ENCODE peak calls at places on chromosomes 4 and X, in six cellular contexts. D is fibroblast of mammary gland, Z is sigmoid colon, P is heart left ventricle, J is GM13976, F is fibroblast of the aortic adventitia. Y is an unnamed sample.

GRCh38 chr4:76326515-76326914 is 20.0 kb downstream of the STBD1 start:
- DNase-seq in F (no peak), Z (no peak), P (no peak), J (no peak), D (no peak), Y (no peak)

GRCh38 chrX:123274796-123275195 is 90.7 kb downstream of the GRIA3 start:
- DNase-seq in P (no peak), F (peak), Z (no peak), J (no peak), D (no peak), Y (no peak)

GRCh38 chr4:8351931-8352367 is 82.4 kb downstream of the HTRA3 start:
- DNase-seq in Z (peak), F (peak), D (peak), P (no peak), J (no peak), Y (no peak)

GRCh38 chr4:182286035-182286434 is 42.8 kb downstream of the TENM3 start:
- DNase-seq in P (no peak), J (no peak), Z (no peak), D (peak), F (peak), Y (peak)

GRCh38 chrX:40154853-40155616 is 57.3 kb upstream of the BCOR start:
- DNase-seq in P (peak), F (peak), J (peak), D (peak), Z (peak), Y (no peak)

GRCh38 chr4:109729155-109729562 is 711 bp downstream of the PLA2G12A start:
- DNase-seq in D (no peak), Z (no peak), J (peak), P (no peak), F (peak), Y (no peak)

GRCh38 chr4:14079601-14080000 is 452.1 kb upstream of the BOD1L1 start:
- DNase-seq in D (no peak), J (no peak), P (no peak), F (no peak), Z (no peak), Y (no peak)

GRCh38 chr4:176492648-176493302 is 173.0 kb downstream of the SPCS3 start:
- DNase-seq in D (no peak), Z (no peak), J (peak), F (peak), P (no peak), Y (no peak)

GRCh38 chr4:20362148-20362547 is 110.4 kb downstream of the SLIT2 start:
- DNase-seq in J (no peak), D (no peak), Z (no peak), P (no peak), F (no peak), Y (no peak)

GRCh38 chrX:10108288-10108687 is 48.5 kb upstream of the CLCN4 start:
- DNase-seq in D (no peak), Z (no peak), P (no peak), F (no peak), J (no peak), Y (no peak)

GRCh38 chrX:45761920-45762319 is 561.2 kb upstream of the DIPK2B start:
- DNase-seq in J (no peak), Z (no peak), D (no peak), F (no peak), P (no peak), Y (no peak)

GRCh38 chr4:114279066-114279465 is 299.6 kb upstream of the ARSJ start:
- DNase-seq in P (no peak), D (no peak), J (no peak), F (no peak), Z (no peak), Y (no peak)

GRCh38 chrX:1215123-1215823 is 2.8 kb upstream of the CRLF2 start:
- DNase-seq in J (no peak), Z (peak), P (no peak), F (no peak), D (no peak), Y (no peak)

GRCh38 chr4:6409381-6409780 is 63.0 kb downstream of the PPP2R2C start:
- DNase-seq in P (no peak), F (no peak), D (no peak), Z (no peak), J (no peak), Y (no peak)

GRCh38 chrX:7110821-7111276 is 36.7 kb upstream of the STS start:
- DNase-seq in Z (no peak), P (no peak), F (no peak), D (peak), J (no peak), Y (no peak)

GRCh38 chr4:71004281-71004851 is 10.9 kb downstream of the DCK start:
- DNase-seq in Z (no peak), F (no peak), J (no peak), P (no peak), D (no peak), Y (no peak)

GRCh38 chr4:182488886-182489285 is 245.7 kb downstream of the TENM3 start:
- DNase-seq in Z (no peak), F (no peak), P (no peak), J (no peak), D (no peak), Y (no peak)

GRCh38 chr4:151541438-151542071 is 132.6 kb downstream of the FHIP1A start:
- DNase-seq in Z (no peak), J (no peak), P (no peak), D (peak), F (peak), Y (peak)

GRCh38 chr4:184838249-184839074 is 12.7 kb upstream of the ACSL1 start:
- DNase-seq in P (no peak), J (no peak), F (peak), Z (no peak), D (peak), Y (peak)

GRCh38 chr4:184503869-184504300 is 29.5 kb upstream of the IRF2 start:
- DNase-seq in F (no peak), D (peak), J (no peak), Z (no peak), P (no peak), Y (peak)

GRCh38 chrX:18616688-18617087 is 55.2 kb downstream of the RS1 start:
- DNase-seq in Z (no peak), J (no peak), P (no peak), F (no peak), D (no peak), Y (no peak)

GRCh38 chr4:180550106-180550505 is 1693.1 kb upstream of the TENM3 start:
- DNase-seq in Z (no peak), D (no peak), J (no peak), F (no peak), P (no peak), Y (no peak)

GRCh38 chr4:99405433-99406115 is 29.6 kb downstream of the ADH7 start:
- DNase-seq in P (peak), J (no peak), F (peak), Z (peak), D (peak), Y (peak)

GRCh38 chrX:153557618-153558017 is 40.2 kb downstream of the ATP2B3 start:
- DNase-seq in P (no peak), Z (no peak), J (no peak), F (no peak), D (no peak), Y (no peak)

GRCh38 chrX:153556767-153557166 is 39.3 kb downstream of the ATP2B3 start:
- DNase-seq in Z (no peak), P (no peak), F (no peak), D (no peak), J (no peak), Y (no peak)

GRCh38 chrX:153551135-153551534 is 33.7 kb downstream of the ATP2B3 start:
- DNase-seq in D (peak), F (peak), Z (no peak), J (no peak), P (no peak), Y (peak)

GRCh38 chrX:153549807-153550206 is 32.4 kb downstream of the ATP2B3 start:
- DNase-seq in Z (no peak), P (no peak), F (no peak), D (no peak), J (no peak), Y (no peak)

DNA sequence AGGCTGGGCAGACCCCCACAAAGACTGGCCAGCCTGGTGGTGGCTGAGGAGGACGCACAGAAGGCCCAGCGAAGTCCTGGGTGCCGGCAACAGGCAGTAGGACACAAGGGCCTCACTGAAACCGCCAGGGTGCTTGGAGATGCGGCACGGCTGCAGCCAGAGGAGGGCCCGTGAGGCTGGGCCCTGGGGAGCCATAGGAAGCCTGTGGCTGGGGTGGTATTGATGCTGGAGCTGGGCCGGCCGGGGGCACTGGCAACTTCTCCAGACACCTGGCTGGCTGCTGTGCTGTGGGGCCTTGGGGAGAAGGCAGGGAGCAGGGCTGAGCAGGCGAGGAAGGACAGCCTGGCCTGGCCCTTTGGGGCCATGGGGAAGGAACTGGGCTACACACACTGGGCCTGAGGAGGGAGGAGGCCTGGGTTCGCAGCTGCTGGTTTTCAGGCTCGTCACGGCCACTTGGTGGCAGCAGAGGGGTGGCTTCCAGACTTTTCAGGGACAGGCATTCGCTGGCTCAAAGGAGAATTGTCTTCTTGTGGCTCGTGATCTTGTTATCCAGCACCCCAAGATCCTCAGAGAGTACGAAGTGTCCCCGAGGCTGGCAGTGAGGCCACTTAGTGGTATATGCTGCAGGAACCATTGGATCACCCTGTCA is 37.2 kb downstream of the ATP2B3 start:
- DNase-seq in F (peak), Z (peak), D (peak), P (peak), J (peak), Y (peak)
- TF ChIP-seq CTCF in F (peak), Z (peak), D (peak), P (peak), J (peak), Y (peak)

GRCh38 chr4:156575430-156576073 is 396.0 kb downstream of the PDGFC start:
- DNase-seq in F (no peak), D (no peak), Z (no peak), J (no peak), P (no peak), Y (no peak)
- TF ChIP-seq CTCF in F (no peak), D (no peak), Z (no peak), J (no peak), P (no peak), Y (peak)

DNA sequence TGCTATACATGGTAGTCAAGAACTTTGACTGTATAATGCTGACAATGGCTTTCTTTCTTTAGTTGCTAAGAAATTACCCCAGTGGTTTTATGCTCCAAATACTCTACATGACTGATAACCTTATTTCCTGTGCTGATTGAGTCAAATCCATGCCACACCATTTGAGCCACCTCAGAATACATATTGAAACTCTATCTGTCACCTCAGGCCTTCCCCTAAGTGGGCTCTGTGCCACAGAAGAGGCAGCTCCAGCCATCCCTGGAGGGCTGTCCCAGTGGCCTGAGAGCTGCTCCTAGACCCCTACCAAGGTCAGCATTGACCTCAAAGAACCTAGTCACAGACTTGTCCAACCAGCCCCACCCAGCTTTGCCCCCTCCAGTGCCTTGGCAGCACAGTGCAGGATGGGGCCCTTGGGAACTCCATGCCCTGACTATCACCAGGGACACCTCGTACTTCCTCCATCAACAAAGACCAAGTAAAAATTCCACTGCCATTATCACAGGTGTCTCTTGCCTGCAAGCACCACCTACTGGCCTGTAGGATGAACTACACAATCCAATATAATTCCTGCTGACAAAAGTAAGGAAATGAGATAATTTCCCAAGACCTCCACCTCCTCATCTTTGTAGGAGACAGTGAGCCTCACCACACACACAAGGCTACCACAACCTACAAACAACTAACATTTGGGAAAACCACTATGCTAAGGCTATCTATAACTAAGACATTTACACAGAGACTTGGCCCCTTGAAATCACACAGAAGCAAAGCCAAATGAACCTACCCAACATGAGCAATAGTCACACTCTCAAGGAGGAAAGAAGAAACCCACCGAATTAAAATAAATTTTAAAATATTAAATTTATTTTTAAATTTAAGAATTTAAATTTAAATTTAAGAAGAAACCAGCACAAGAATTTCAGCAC is 239.9 kb downstream of the NKX6-1 start:
- DNase-seq in F (peak), P (no peak), J (no peak), D (peak), Z (no peak), Y (peak)
- TF ChIP-seq CTCF in F (peak), P (no peak), J (peak), D (peak), Z (no peak), Y (peak)

GRCh38 chrX:129655547-129656248 is 942 bp upstream of the APLN start:
- DNase-seq in F (no peak), P (no peak), J (no peak), Z (no peak), D (no peak), Y (no peak)
- TF ChIP-seq CTCF in F (no peak), P (no peak), J (peak), Z (no peak), D (no peak), Y (no peak)

GRCh38 chr4:67122029-67122428 is 423.3 kb downstream of the CENPC start:
- DNase-seq in J (no peak), P (no peak), D (no peak), F (no peak), Z (no peak), Y (no peak)
- TF ChIP-seq CTCF in J (peak), P (peak), D (peak), F (peak), Z (no peak), Y (no peak)

DNA sequence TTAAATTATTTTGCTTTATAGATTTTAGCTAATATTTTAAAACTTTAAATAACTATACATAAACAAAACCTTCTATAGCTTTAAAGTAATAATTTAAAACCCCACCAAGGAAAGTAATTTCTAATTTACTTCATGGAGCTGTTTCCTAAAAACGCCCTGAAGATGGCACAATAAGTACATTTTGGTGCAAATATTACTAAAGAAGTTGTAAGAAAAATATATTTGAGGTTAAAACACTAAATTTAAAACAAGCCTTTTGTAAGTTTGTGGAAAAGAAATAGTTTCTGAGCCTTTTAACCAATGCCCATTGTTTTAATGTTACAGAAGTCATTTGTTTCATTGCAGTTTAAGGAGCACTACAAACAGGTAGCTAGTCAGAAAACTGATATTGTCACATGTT is 137.4 kb upstream of the AGA start:
- DNase-seq in F (no peak), D (peak), P (no peak), Z (no peak), J (no peak), Y (no peak)
- TF ChIP-seq CTCF in F (no peak), D (peak), P (no peak), Z (no peak), J (peak), Y (peak)

GRCh38 chr4:24913099-24913445 is 230 bp upstream of the CCDC149 start:
- DNase-seq in F (peak), Z (no peak), D (no peak), P (no peak), J (no peak), Y (no peak)

GRCh38 chr4:24914460-24914859 is 1.6 kb upstream of the CCDC149 start:
- DNase-seq in P (no peak), Z (no peak), F (no peak), D (peak), J (no peak), Y (no peak)

GRCh38 chr4:24912252-24913098 is at the start of gene CCDC149:
- DNase-seq in Z (peak), D (peak), J (peak), P (peak), F (peak), Y (peak)

GRCh38 chr4:24917076-24917856 is 4.4 kb upstream of the CCDC149 start:
- DNase-seq in J (no peak), Z (no peak), D (no peak), F (no peak), P (no peak), Y (no peak)

DNA sequence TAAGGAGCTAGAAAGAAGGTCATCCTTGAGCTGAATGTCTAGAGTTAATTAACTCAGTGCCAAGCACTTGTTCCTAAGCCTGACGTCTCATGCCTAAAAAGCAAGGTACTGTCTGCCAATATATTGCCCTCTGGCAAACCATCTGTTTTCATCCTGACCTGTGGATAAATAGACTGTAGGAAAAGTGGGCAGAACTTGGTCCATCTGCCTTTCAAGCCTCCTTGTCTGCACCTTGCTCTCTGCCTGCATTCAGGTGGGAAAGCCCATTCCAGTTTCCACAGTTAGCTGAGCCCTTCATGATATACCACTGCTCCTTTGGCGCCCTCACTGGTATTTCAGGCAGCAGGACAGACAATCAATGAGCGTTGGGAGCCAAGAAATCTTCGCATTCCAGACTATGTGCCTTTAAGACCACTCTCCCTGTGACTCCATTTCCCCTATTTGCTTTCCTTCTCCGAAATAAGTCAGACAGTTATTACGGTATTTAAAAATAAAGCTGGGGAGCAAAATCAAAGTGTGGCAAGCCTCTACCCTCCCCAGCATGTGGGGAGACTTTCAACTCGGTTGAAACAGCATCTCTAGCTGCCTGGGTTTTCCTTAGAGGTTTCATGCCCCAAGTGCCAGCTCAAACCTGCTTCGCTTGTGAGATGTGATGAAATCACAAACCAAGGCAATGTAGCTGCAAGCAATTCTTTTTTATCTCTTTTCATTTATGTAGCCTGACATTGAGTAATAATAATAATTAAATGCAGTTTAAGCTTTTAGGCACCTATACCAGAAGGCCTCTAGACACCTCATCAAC is 2.5 kb upstream of the CCDC149 start:
- DNase-seq in J (no peak), Z (no peak), D (no peak), F (no peak), P (no peak), Y (no peak)
- TF ChIP-seq CTCF in J (no peak), Z (no peak), D (peak), F (peak), P (peak), Y (no peak)

GRCh38 chrX:41858161-41858775 is 65.1 kb downstream of the CASK start:
- DNase-seq in Z (no peak), P (no peak), F (no peak), D (no peak), J (no peak), Y (no peak)
- TF ChIP-seq CTCF in Z (no peak), P (no peak), F (no peak), D (no peak), J (no peak), Y (no peak)

GRCh38 chrX:35380808-35381700 is 417.1 kb upstream of the MAGEB16 start:
- DNase-seq in Z (no peak), J (peak), D (peak), P (no peak), F (peak), Y (no peak)
- TF ChIP-seq CTCF in Z (no peak), J (peak), D (peak), P (peak), F (peak), Y (peak)